ENCODE peak calls at places on chromosomes 1 and 21, in six cellular contexts. D is left ventricle myocardium inferior, E is aorta, Y is pancreas, K is neural progenitor cell, B is heart right ventricle. P is an unnamed sample.

GRCh38 chr1:208137144-208137682 is 107.0 kb downstream of the PLXNA2 start:
- DNase-seq in D (no peak), B (no peak), E (no peak), K (no peak), Y (no peak), P (no peak)

GRCh38 chr1:212976586-212976985 is 26.2 kb downstream of the VASH2 start:
- DNase-seq in E (no peak), D (no peak), B (no peak), K (no peak), Y (no peak), P (no peak)

GRCh38 chr1:185200889-185201288 is 43.9 kb downstream of the SWT1 start:
- DNase-seq in D (no peak), Y (no peak), B (no peak), E (no peak), K (peak; percentile 9), P (no peak)

GRCh38 chr1:203038891-203039608 is 12.8 kb downstream of the PPFIA4 start:
- DNase-seq in E (peak; percentile 90), Y (peak; percentile 73), D (peak; percentile 72), K (peak; percentile 83), B (peak; percentile 79), P (peak; percentile 74)

GRCh38 chr1:183270541-183271141 is 84.6 kb downstream of the LAMC2 start:
- DNase-seq in E (no peak), D (peak; percentile 56), K (no peak), B (no peak), Y (no peak), P (peak; percentile 27)

GRCh38 chr1:33332881-33333280 is 12.0 kb upstream of the A3GALT2 start:
- DNase-seq in D (no peak), E (no peak), Y (no peak), B (no peak), K (no peak), P (no peak)

GRCh38 chr21:25500598-25500997 is 106.7 kb downstream of the MRPL39 start:
- DNase-seq in D (no peak), E (no peak), Y (no peak), K (no peak), B (no peak), P (no peak)

GRCh38 chr1:45792744-45793143 is 10.7 kb upstream of the MAST2 start:
- DNase-seq in Y (no peak), K (no peak), B (no peak), D (no peak), E (no peak), P (no peak)

GRCh38 chr1:214261206-214262123 is 19.5 kb upstream of the SMYD2 start:
- DNase-seq in K (peak; percentile 87), Y (peak; percentile 83), D (peak; percentile 85), E (peak; percentile 94), B (peak; percentile 87), P (peak; percentile 87)

GRCh38 chr1:159211331-159212136 is 6.9 kb downstream of the ACKR1 start:
- DNase-seq in D (no peak), K (peak; percentile 73), Y (peak; percentile 43), B (no peak), E (no peak), P (peak; percentile 49)

GRCh38 chr1:52662645-52663313 is 29.8 kb downstream of the SHISAL2A start:
- DNase-seq in B (no peak), D (no peak), K (peak; percentile 94), E (no peak), Y (no peak), P (peak; percentile 53)

GRCh38 chr1:65253800-65254319 is 55.5 kb upstream of the DNAJC6 start:
- DNase-seq in D (no peak), E (no peak), K (no peak), Y (no peak), B (no peak), P (no peak)

GRCh38 chr1:167821969-167822685 is 91.8 kb downstream of the ADCY10 start:
- DNase-seq in E (no peak), B (no peak), K (no peak), D (no peak), Y (no peak), P (no peak)

GRCh38 chr1:8468751-8469150 is 150.8 kb downstream of the SLC45A1 start:
- DNase-seq in B (no peak), E (no peak), Y (no peak), K (no peak), D (no peak), P (no peak)

GRCh38 chr21:34630536-34631143 is 15.7 kb upstream of the RCAN1 start:
- DNase-seq in B (peak; percentile 38), K (peak; percentile 63), E (no peak), Y (no peak), D (no peak), P (peak; percentile 51)

GRCh38 chr1:156445789-156446263 is 54.7 kb downstream of the MEF2D start:
- DNase-seq in K (peak; percentile 89), E (peak; percentile 94), D (peak; percentile 75), Y (peak; percentile 84), B (peak; percentile 81), P (peak; percentile 92)

GRCh38 chr1:17355898-17356297 is 16.1 kb upstream of the PADI6 start:
- DNase-seq in Y (no peak), K (no peak), D (no peak), B (no peak), E (no peak), P (no peak)

GRCh38 chr1:234725177-234726132 is 115.5 kb upstream of the IRF2BP2 start:
- DNase-seq in Y (no peak), B (peak; percentile 69), E (no peak), K (no peak), D (peak; percentile 44), P (no peak)

GRCh38 chr1:33387512-33388079 is 43.3 kb downstream of the PHC2 start:
- DNase-seq in E (no peak), B (no peak), Y (no peak), K (no peak), D (no peak), P (no peak)

GRCh38 chr1:201307760-201308499 is 24.6 kb downstream of the PKP1 start:
- DNase-seq in Y (no peak), K (no peak), E (no peak), B (no peak), D (no peak), P (peak; percentile 60)

GRCh38 chr1:1359668-1360468 is 1.5 kb upstream of the MXRA8 start:
- DNase-seq in K (no peak), Y (peak; percentile 29), D (peak; percentile 60), E (no peak), B (peak; percentile 65), P (no peak)

DNA sequence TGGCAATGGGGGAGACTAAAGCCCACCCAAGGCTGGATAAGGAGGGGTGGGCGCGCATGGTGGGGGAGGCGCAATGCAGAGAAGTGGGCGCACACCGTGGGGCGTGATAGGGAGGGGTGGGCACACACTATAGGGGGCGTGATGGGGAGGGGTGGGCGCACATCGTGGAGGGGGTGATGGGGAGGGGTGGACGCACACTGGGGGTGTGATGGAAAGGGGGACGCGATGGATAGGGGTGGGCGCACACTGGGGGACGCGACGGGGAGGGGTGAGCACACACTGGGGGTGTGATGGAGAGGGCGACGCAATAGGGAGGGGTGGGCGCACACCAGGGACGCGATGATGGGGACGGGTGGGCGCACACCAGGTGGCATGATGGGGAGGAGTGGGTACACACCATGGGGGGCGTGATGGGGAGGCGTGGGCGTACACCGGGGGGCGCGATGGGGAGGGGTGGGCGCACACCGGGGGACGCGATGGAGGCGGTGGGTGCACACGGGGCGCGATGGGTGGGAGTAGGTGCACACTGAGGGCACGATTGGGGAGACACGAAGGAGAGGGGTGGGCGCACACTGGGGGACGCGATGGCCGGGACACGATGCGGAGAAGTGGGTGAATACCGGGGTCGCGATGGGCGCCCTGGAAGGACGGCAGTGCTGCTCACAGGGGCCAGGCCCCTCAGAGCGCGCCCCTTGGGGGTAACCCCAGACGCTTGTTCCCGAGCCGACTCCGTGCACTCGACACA is 929 bp downstream of the SUMO3 start:
- DNase-seq in Y (peak; percentile 60), D (no peak), K (no peak), E (peak; percentile 80), B (peak; percentile 28), P (peak; percentile 39)
- H3K4me1 ChIP-seq in Y (no peaks in the 10 kb centered on the region), D (peaks cover 45% of the 10 kb centered on the region), K (no peaks in the 10 kb centered on the region), E (no peaks in the 10 kb centered on the region), B (peaks cover 17% of the 10 kb centered on the region), P (peaks cover 15% of the 10 kb centered on the region)

DNA sequence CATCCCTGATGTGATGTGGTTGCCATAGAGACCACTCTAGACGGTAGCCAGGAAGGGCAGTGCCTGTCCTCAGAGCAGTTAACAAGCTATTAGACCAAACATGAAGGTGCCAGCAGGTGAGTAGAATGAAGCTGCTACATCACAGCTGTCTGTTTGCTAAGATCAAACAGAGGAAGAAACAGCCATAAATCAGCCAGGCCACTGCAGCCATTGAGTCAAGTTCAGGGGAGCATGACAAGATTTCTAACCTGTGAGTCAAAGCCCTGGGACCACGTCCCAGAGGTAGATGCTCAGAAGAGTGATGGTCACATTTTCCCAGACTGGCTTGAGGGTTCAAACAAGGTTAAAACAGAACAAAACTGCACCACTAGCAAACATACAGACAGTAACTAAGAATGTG is 450.6 kb upstream of the DAB1 start:
- DNase-seq in D (no peak), Y (no peak), E (no peak), K (no peak), B (no peak), P (no peak)
- H3K36me3 ChIP-seq in D (no peaks in the 10 kb centered on the region), Y (no peaks in the 10 kb centered on the region), E (no peaks in the 10 kb centered on the region), K (no peaks in the 10 kb centered on the region), B (no peaks in the 10 kb centered on the region), P (no peaks in the 10 kb centered on the region)

GRCh38 chr1:150528997-150529396 is 13.4 kb downstream of the FALEC start:
- DNase-seq in Y (no peak), K (no peak), D (no peak), E (peak; percentile 14), B (no peak), P (no peak)

GRCh38 chr1:150535511-150536281 is 13.5 kb upstream of the ADAMTSL4 start:
- DNase-seq in E (peak; percentile 58), Y (no peak), B (no peak), K (peak; percentile 11), D (no peak), P (peak; percentile 85)

GRCh38 chr1:150534002-150534401 is 15.2 kb upstream of the ADAMTSL4 start:
- DNase-seq in Y (no peak), E (peak; percentile 64), D (no peak), K (no peak), B (no peak), P (no peak)

GRCh38 chr1:150530491-150531159 is 15.1 kb downstream of the FALEC start:
- DNase-seq in K (no peak), B (no peak), D (no peak), Y (no peak), E (peak; percentile 66), P (no peak)

GRCh38 chr1:150532860-150533259 is 16.3 kb upstream of the ADAMTSL4 start:
- DNase-seq in K (no peak), Y (no peak), D (no peak), B (no peak), E (peak; percentile 68), P (no peak)
- H3K4me1 ChIP-seq in K (peaks cover 4% of the 10 kb centered on the region), Y (peaks cover 13% of the 10 kb centered on the region), D (peaks cover 50% of the 10 kb centered on the region), B (peaks cover 39% of the 10 kb centered on the region), E (peaks cover 4% of the 10 kb centered on the region), P (peaks cover 55% of the 10 kb centered on the region)

GRCh38 chr21:42541618-42542017 is 28.0 kb downstream of the SLC37A1 start:
- DNase-seq in K (no peak), Y (no peak), D (no peak), E (no peak), B (no peak), P (no peak)

GRCh38 chr21:42540396-42540795 is 26.7 kb downstream of the SLC37A1 start:
- DNase-seq in D (no peak), B (no peak), Y (no peak), K (no peak), E (peak; percentile 33), P (no peak)

GRCh38 chr21:42542196-42542595 is 28.5 kb downstream of the SLC37A1 start:
- DNase-seq in E (peak; percentile 58), Y (no peak), B (no peak), D (no peak), K (no peak), P (no peak)

GRCh38 chr21:42539931-42540343 is 26.3 kb downstream of the SLC37A1 start:
- DNase-seq in B (no peak), E (peak; percentile 12), D (no peak), Y (no peak), K (peak; percentile 64), P (no peak)

GRCh38 chr21:42541174-42541573 is 27.5 kb downstream of the SLC37A1 start:
- DNase-seq in B (no peak), D (no peak), Y (no peak), K (no peak), E (peak; percentile 63), P (no peak)
- H3K36me3 ChIP-seq in B (peaks cover 85% of the 10 kb centered on the region), D (peaks cover 35% of the 10 kb centered on the region), Y (no peaks in the 10 kb centered on the region), K (no peaks in the 10 kb centered on the region), E (peaks cover 2% of the 10 kb centered on the region), P (no peaks in the 10 kb centered on the region)

P was measured in Caco-2.